ENCODE peak calls at places on chromosomes 2 and 18, in eight cellular contexts. D is esophagus squamous epithelium, W is spleen, A is epithelial cell of esophagus, S is heart right ventricle, R is sigmoid colon, Z is lung, Q is NB4. I is an unnamed sample.
A peak's percentile ranks its signal among the peaks of the same experiment; 100 is the strongest.

GRCh38 chr2:217555075-217555876 is 447.5 kb downstream of the TNS1 start:
- DNase-seq in A (no peak), R (peak; percentile 73), W (no peak), S (no peak), D (no peak), Q (no peak), Z (no peak), I (peak; percentile 11)

GRCh38 chr18:8561123-8561905 is 47.9 kb upstream of the RAB12 start:
- DNase-seq in Z (no peak), A (no peak), W (no peak), S (peak; percentile 68), Q (no peak), R (no peak), D (no peak), I (no peak)

GRCh38 chr2:189441709-189442074 is 418 bp downstream of the WDR75 start:
- DNase-seq in S (no peak), R (no peak), Z (no peak), D (no peak), Q (no peak), A (no peak), W (no peak), I (no peak)

GRCh38 chr2:55856936-55857335 is 66.6 kb downstream of the EFEMP1 start:
- DNase-seq in S (no peak), Z (no peak), Q (no peak), R (no peak), D (no peak), W (no peak), A (peak; percentile 90), I (no peak)

GRCh38 chr2:218271487-218271797 is 1.1 kb downstream of the PNKD start:
- DNase-seq in D (no peak), R (no peak), Z (no peak), W (no peak), A (peak; percentile 56), S (no peak), Q (no peak), I (no peak)

GRCh38 chr2:233819884-233820765 is 34.2 kb downstream of the HJURP start:
- DNase-seq in Q (no peak), D (no peak), R (peak; percentile 54), S (no peak), A (no peak), W (peak; percentile 58), Z (no peak), I (no peak)

GRCh38 chr2:26336719-26337118 is 9.2 kb upstream of the SELENOI start:
- DNase-seq in D (no peak), Z (no peak), R (no peak), A (no peak), W (no peak), Q (no peak), S (no peak), I (no peak)

GRCh38 chr2:24871852-24872323 is 48.1 kb downstream of the ADCY3 start:
- DNase-seq in Z (no peak), A (no peak), W (no peak), R (no peak), S (peak; percentile 55), Q (no peak), D (no peak), I (peak; percentile 28)

GRCh38 chr2:170525566-170525900 is 189.6 kb upstream of the SP5 start:
- DNase-seq in S (peak; percentile 54), A (peak; percentile 95), W (no peak), Q (no peak), D (no peak), R (peak; percentile 96), Z (peak; percentile 80), I (peak; percentile 98)

GRCh38 chr2:69946351-69947077 is 14.9 kb downstream of the ASPRV1 start:
- DNase-seq in A (peak; percentile 90), R (no peak), S (no peak), W (no peak), Z (no peak), Q (peak; percentile 84), D (no peak), I (peak; percentile 63)

GRCh38 chr2:96815326-96816126 is 542 bp upstream of the CNNM3 start:
- DNase-seq in S (no peak), W (peak; percentile 83), Q (no peak), A (peak; percentile 58), D (no peak), Z (no peak), R (no peak), I (peak; percentile 61)

GRCh38 chr2:85601771-85602475 is 575 bp downstream of the TMEM150A start:
- DNase-seq in A (peak; percentile 55), Q (no peak), S (peak; percentile 72), R (peak; percentile 89), W (peak; percentile 82), Z (peak; percentile 73), D (no peak), I (peak; percentile 37)

GRCh38 chr2:85600951-85601770 is 1.3 kb downstream of the TMEM150A start:
- DNase-seq in W (peak; percentile 74), S (no peak), Q (no peak), D (no peak), A (no peak), R (no peak), Z (no peak), I (no peak)

GRCh38 chr2:85604568-85605339 is 2.3 kb upstream of the TMEM150A start:
- DNase-seq in D (no peak), A (peak; percentile 44), Z (no peak), R (no peak), Q (no peak), W (no peak), S (no peak), I (peak; percentile 8)

GRCh38 chr2:85600235-85600575 is 2.3 kb downstream of the TMEM150A start:
- DNase-seq in Q (no peak), S (no peak), Z (no peak), A (no peak), D (no peak), R (no peak), W (peak; percentile 59), I (no peak)

DNA sequence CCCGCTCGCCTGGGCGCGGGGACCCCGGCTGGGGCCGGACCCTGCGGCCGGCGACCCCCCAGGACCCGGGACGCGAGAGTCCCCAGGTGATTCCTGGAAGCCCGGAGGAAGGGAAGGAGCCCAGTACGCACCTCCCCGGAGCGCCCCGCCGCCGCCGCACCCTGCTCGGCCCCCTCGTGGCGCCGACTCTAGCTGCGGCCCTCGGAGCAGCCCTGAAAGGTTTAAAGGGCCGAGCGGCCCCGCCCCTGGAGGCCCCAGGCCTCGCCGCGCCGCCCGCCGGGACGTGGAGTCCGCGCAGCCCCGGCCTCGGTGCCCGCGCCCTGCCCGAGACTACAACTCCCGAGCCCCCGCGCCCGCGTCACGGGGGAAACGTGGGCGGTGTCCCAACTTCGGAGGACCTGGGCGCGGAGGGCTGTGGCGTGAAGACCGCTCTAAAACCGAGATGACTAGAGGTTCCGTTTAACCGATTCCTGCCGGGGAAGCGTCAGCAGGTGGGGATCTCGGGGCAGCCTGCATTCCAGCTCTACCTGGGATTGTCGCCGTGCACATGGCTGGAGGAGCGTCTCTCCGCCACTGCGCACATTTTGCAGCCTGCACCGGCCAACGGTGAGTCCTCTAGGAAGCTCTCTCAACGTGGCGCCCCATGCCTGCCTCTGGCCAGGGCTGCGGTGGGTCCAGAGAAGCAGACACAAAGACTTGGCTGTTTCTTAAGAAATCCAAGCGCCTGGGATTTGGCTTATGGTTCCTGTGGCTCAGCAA is at the start of gene TMEM150A:
- DNase-seq in S (peak; percentile 94), D (peak; percentile 80), A (peak; percentile 91), Q (peak; percentile 96), Z (peak; percentile 94), R (peak; percentile 97), W (peak; percentile 99), I (peak; percentile 92)
- TF ChIP-seq CTCF in S (peak; percentile 52), D (peak; percentile 49), A (no peak), Q (no peak), Z (no peak), R (no peak), W (peak; percentile 69), I (peak; percentile 13)

DNA sequence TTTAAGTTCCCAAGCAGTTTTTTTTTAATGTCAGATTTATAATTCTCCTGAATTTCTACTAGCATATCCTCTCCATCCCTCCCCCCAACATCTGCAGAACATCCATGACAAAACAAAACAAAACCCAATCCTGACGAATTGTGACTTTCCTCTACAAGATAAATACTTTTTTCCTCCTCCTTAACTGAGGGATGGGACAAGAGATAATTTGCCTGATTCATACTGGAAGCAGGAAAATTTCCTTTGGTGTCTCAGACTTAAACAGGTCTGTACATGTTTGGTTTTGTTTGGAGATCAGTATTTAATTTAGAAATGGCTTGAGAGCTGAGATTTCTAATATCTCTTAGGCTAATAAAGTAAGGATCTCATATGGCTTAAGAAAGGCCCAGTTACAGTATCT is 2.2 kb downstream of the CAVIN2 start:
- DNase-seq in Z (no peak), A (peak; percentile 83), R (no peak), Q (no peak), D (no peak), S (no peak), W (no peak), I (no peak)
- H3K4me3 ChIP-seq in Z (peak overlapping the region; percentile 72), A (peak overlapping the region; percentile 37), R (peak overlapping the region; percentile 64), Q (no peak overlapping the region), D (peak overlapping the region; percentile 62), S (peak overlapping the region; percentile 78), W (peak overlapping the region; percentile 43), I (peak overlapping the region; percentile 48)

DNA sequence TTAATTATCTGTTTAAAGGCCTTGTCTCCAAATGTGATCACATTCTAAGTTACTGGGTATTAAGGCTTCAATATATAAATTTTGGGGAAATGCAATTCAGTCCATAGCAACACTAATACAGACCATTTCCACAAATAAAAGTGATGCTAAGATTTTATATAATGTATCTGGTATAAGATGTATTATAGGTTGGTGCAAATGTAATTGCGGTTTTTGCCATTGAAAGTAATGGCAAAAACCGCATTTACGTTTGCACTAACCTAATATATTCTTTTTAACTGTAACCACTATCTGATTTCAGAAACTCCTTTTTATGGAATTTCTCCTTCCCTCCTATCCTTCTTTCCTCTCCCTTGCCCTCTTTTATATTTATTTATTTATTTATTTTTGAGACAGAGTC is 1020.6 kb downstream of the BCL11A start:
- DNase-seq in Z (no peak), D (no peak), R (no peak), W (no peak), S (no peak), Q (no peak), A (no peak), I (no peak)
- TF ChIP-seq CTCF in Z (no peak), D (no peak), R (no peak), W (no peak), S (no peak), Q (no peak), A (no peak), I (no peak)

GRCh38 chr2:95077893-95078603 is 43.6 kb downstream of the MRPS5 start:
- DNase-seq in R (no peak), Z (no peak), A (no peak), Q (no peak), D (no peak), S (no peak), W (no peak), I (no peak)

GRCh38 chr2:95075440-95075885 is 46.1 kb downstream of the MRPS5 start:
- DNase-seq in R (no peak), D (no peak), A (no peak), S (no peak), Z (no peak), Q (no peak), W (no peak), I (no peak)

GRCh38 chr2:95076705-95077520 is 44.7 kb downstream of the MRPS5 start:
- DNase-seq in A (peak; percentile 76), Q (peak; percentile 62), D (no peak), S (peak; percentile 57), W (peak; percentile 94), R (peak; percentile 73), Z (peak; percentile 90), I (peak; percentile 35)

GRCh38 chr2:95079455-95079776 is 42.2 kb downstream of the MRPS5 start:
- DNase-seq in A (no peak), W (no peak), S (no peak), Q (no peak), R (no peak), D (no peak), Z (no peak), I (no peak)

DNA sequence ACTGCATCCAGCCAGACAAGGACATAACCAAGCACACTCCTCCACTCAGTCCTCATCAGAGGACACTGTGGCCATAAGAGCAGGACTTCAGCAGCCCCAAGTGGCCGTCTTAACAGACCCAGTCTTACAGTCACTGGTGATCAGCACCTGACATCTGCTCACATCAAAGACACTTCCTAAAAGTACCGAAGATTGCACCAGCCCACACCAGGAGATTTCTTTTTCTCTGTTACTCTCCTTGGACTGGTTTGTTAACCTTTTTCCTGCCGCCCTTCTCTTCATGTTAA is 44.1 kb downstream of the MRPS5 start:
- DNase-seq in Q (peak; percentile 25), Z (no peak), A (no peak), D (no peak), W (no peak), S (no peak), R (no peak), I (no peak)
- H3K4me3 ChIP-seq in Q (no peak overlapping the region), Z (no peak overlapping the region), A (no peak overlapping the region), D (no peak overlapping the region), W (no peak overlapping the region), S (no peak overlapping the region), R (no peak overlapping the region), I (no peak overlapping the region)

I was measured in astrocyte of the spinal cord.